ENCODE peak calls at places on chromosomes 7 and 10, in ten cellular contexts. S is AG08396; Q is HT1080; G is neural progenitor cell; L is Kasumi-1; P is AG04449; I is cardiac fibroblast; E is stimulated activated CD4-positive, alpha-beta T cell treated with anti-CD3 and anti-CD28 coated beads, Interleukin-12 subunit alpha, Interleukin-12 subunit beta, amount 100 ng/mL, for 4 hours; Y is amniotic stem cell; U is gastrocnemius medialis. F is an unnamed sample.

GRCh38 chr7:105797652-105798051 is 78.7 kb downstream of the ATXN7L1 start:
- DNase-seq in E (no peak), L (no peak), Q (no peak), S (no peak), Y (no peak), G (no peak), P (no peak), U (no peak), I (no peak), F (no peak)

GRCh38 chr7:3280445-3280844 is 20.6 kb upstream of the SDK1 start:
- DNase-seq in U (no peak), G (no peak), E (no peak), S (no peak), I (no peak), P (no peak), Y (no peak), Q (no peak), L (no peak), F (no peak)

GRCh38 chr10:88642991-88643390 is 21.3 kb upstream of the LIPF start:
- DNase-seq in P (no peak), S (peak), U (no peak), L (peak), Q (peak), G (no peak), E (no peak), I (peak), Y (no peak), F (peak)

GRCh38 chr7:68015565-68016532 is 1019.2 kb downstream of the TYW1 start:
- DNase-seq in P (no peak), U (no peak), G (no peak), E (no peak), Q (no peak), I (no peak), Y (no peak), S (no peak), L (no peak), F (no peak)

GRCh38 chr7:99201027-99201426 is 6.9 kb downstream of the KPNA7 start:
- DNase-seq in Y (peak), L (no peak), Q (peak), I (peak), S (peak), U (no peak), E (no peak), G (no peak), P (peak), F (peak)

GRCh38 chr7:11473807-11474424 is 358.1 kb downstream of the THSD7A start:
- DNase-seq in S (no peak), G (no peak), P (no peak), E (no peak), I (no peak), Q (no peak), U (no peak), Y (no peak), L (no peak), F (no peak)

GRCh38 chr7:106039486-106040060 is 72.5 kb downstream of the SYPL1 start:
- DNase-seq in P (peak), Q (no peak), Y (peak), G (peak), E (no peak), U (no peak), I (peak), S (peak), L (no peak), F (peak)

GRCh38 chr10:3263747-3264146 is 91.2 kb upstream of the PITRM1 start:
- DNase-seq in P (no peak), E (no peak), Q (no peak), G (no peak), L (no peak), I (no peak), Y (no peak), U (no peak), S (no peak), F (no peak)

GRCh38 chr10:63140077-63140476 is 6.9 kb downstream of the NRBF2 start:
- DNase-seq in P (no peak), U (no peak), S (no peak), L (no peak), E (no peak), I (no peak), Y (no peak), G (no peak), Q (no peak), F (no peak)

GRCh38 chr7:102283477-102284189 is 3.0 kb upstream of the SH2B2 start:
- DNase-seq in E (no peak), S (no peak), G (no peak), Y (no peak), P (no peak), L (no peak), U (no peak), I (no peak), Q (no peak), F (no peak)

GRCh38 chr10:113820507-113820906 is 33.4 kb downstream of the DCLRE1A start:
- DNase-seq in P (no peak), L (no peak), U (no peak), Y (no peak), G (peak), Q (no peak), E (no peak), I (no peak), S (no peak), F (no peak)

GRCh38 chr10:1172256-1172975 is 116.2 kb downstream of the WDR37 start:
- DNase-seq in G (no peak), P (no peak), Q (no peak), E (no peak), Y (no peak), U (no peak), S (no peak), I (no peak), L (no peak), F (peak)

GRCh38 chr7:51543801-51544553 is 227.4 kb upstream of the COBL start:
- DNase-seq in U (no peak), L (no peak), E (no peak), G (no peak), S (no peak), P (no peak), Q (peak), Y (no peak), I (no peak), F (no peak)

GRCh38 chr7:96657347-96658010 is 52.2 kb downstream of the SEM1 start:
- DNase-seq in Y (no peak), S (no peak), U (no peak), L (no peak), G (peak), I (no peak), P (no peak), E (no peak), Q (peak), F (no peak)

GRCh38 chr10:29611796-29612381 is 22.9 kb downstream of the SVIL start:
- DNase-seq in S (no peak), E (no peak), Y (no peak), U (no peak), G (peak), L (no peak), P (no peak), Q (no peak), I (no peak), F (no peak)

GRCh38 chr7:103121641-103122040 is 27.3 kb downstream of the NAPEPLD start:
- DNase-seq in Q (no peak), Y (no peak), U (no peak), S (no peak), E (no peak), L (no peak), P (no peak), G (no peak), I (no peak), F (no peak)

GRCh38 chr7:94244760-94245159 is 149.9 kb upstream of the COL1A2 start:
- DNase-seq in G (no peak), I (no peak), S (no peak), Q (no peak), P (no peak), U (no peak), Y (no peak), L (no peak), E (no peak), F (no peak)

GRCh38 chr7:152347888-152348287 is 87.9 kb downstream of the KMT2C start:
- DNase-seq in U (no peak), I (no peak), Q (no peak), Y (no peak), S (no peak), L (no peak), G (no peak), E (no peak), P (no peak), F (no peak)

GRCh38 chr7:155815332-155816191 is 3.3 kb upstream of the SHH start:
- DNase-seq in P (no peak), Y (peak), L (peak), S (peak), U (no peak), Q (peak), G (peak), I (peak), E (peak), F (no peak)

GRCh38 chr7:79553811-79554555 is 100.5 kb upstream of the MAGI2 start:
- DNase-seq in I (peak), Y (no peak), U (no peak), G (no peak), Q (peak), E (no peak), L (no peak), S (no peak), P (peak), F (no peak)

GRCh38 chr7:91836065-91836368 is 44.5 kb downstream of the MTERF1 start:
- DNase-seq in S (no peak), I (peak), E (no peak), P (no peak), U (no peak), L (no peak), G (no peak), Y (no peak), Q (peak), F (no peak)

GRCh38 chr10:2137549-2138174 is 400.3 kb upstream of the ADARB2 start:
- DNase-seq in E (no peak), Q (peak), S (no peak), Y (no peak), I (no peak), U (no peak), L (peak), G (peak), P (no peak), F (no peak)

GRCh38 chr10:119737827-119738226 is 12.0 kb downstream of the INPP5F start:
- DNase-seq in I (peak), P (peak), L (peak), U (peak), Q (peak), S (peak), Y (peak), E (no peak), G (peak), F (peak)

GRCh38 chr7:97094531-97094930 is 23.0 kb upstream of the SDHAF3 start:
- DNase-seq in P (no peak), G (no peak), Y (no peak), L (no peak), S (no peak), U (no peak), E (no peak), Q (no peak), I (no peak), F (no peak)

GRCh38 chr7:131235489-131236317 is 92.0 kb upstream of the MKLN1 start:
- DNase-seq in S (peak), Q (peak), U (no peak), L (no peak), G (no peak), E (peak), P (peak), I (peak), Y (peak), F (peak)

GRCh38 chr7:51757960-51758359 is 441.4 kb upstream of the COBL start:
- DNase-seq in Q (no peak), P (no peak), L (no peak), S (no peak), I (no peak), U (no peak), G (no peak), E (no peak), Y (no peak), F (no peak)

GRCh38 chr10:75655791-75656451 is 224.5 kb downstream of the LRMDA start:
- DNase-seq in G (no peak), L (no peak), U (peak), Q (peak), I (peak), E (no peak), S (peak), P (no peak), Y (no peak), F (no peak)

GRCh38 chr7:5677538-5678294 is 103.7 kb downstream of the RNF216 start:
- DNase-seq in G (peak), S (peak), I (peak), Q (peak), Y (peak), E (peak), P (no peak), L (peak), U (peak), F (no peak)

GRCh38 chr7:145156834-145157233 is 321.0 kb upstream of the TPK1 start:
- DNase-seq in Q (no peak), P (no peak), U (no peak), I (no peak), L (no peak), G (no peak), S (no peak), Y (no peak), E (no peak), F (no peak)

GRCh38 chr10:58734116-58734515 is 221.4 kb downstream of the BICC1 start:
- DNase-seq in L (no peak), I (no peak), Y (no peak), Q (no peak), U (no peak), G (no peak), P (peak), S (peak), E (no peak), F (peak)

GRCh38 chr10:112274831-112275230 is 8.4 kb upstream of the TECTB start:
- DNase-seq in Q (no peak), U (no peak), P (no peak), Y (no peak), I (no peak), L (no peak), E (no peak), S (no peak), G (no peak), F (no peak)

GRCh38 chr7:132034748-132035416 is 478.5 kb upstream of the PODXL start:
- DNase-seq in Q (no peak), G (peak), Y (no peak), I (no peak), S (no peak), L (no peak), E (no peak), P (no peak), U (no peak), F (no peak)

GRCh38 chr10:116720241-116721047 is 21.9 kb downstream of the HSPA12A start:
- DNase-seq in S (no peak), G (peak), L (no peak), Y (no peak), I (no peak), U (no peak), E (no peak), Q (no peak), P (no peak), F (no peak)

GRCh38 chr7:93715234-93715633 is 140.7 kb upstream of the CALCR start:
- DNase-seq in G (peak), P (no peak), I (peak), L (peak), Y (peak), S (peak), Q (peak), E (no peak), U (peak), F (no peak)

GRCh38 chr10:60456053-60456452 is 66.4 kb upstream of the ANK3 start:
- DNase-seq in Y (no peak), U (no peak), G (peak), Q (peak), L (no peak), E (no peak), S (no peak), P (no peak), I (peak), F (no peak)

GRCh38 chr10:43855667-43856210 is 207.1 kb upstream of the ZNF32 start:
- DNase-seq in G (no peak), Q (no peak), Y (no peak), E (no peak), P (no peak), U (no peak), I (no peak), S (no peak), L (no peak), F (no peak)